ENCODE peak calls at places on chromosomes 6 and 20, in ten cellular contexts. Y, L, D, T, U, Q, Z, G, C and V are unnamed samples.

GRCh38 chr20:4065405-4065841 is 50.1 kb upstream of the RNF24 start:
- DNase-seq in Y (no peak), U (no peak), D (no peak), C (no peak), Q (no peak), G (no peak), T (peak), L (no peak), Z (no peak), V (no peak)

GRCh38 chr6:115544765-115545409 is 515.8 kb downstream of the FRK start:
- DNase-seq in Q (no peak), G (no peak), C (no peak), L (no peak), U (no peak), T (no peak), Y (peak), Z (no peak), D (no peak), V (no peak)

GRCh38 chr6:87671555-87672029 is 30.4 kb downstream of the AKIRIN2 start:
- DNase-seq in G (no peak), Z (no peak), Q (no peak), C (no peak), D (no peak), Y (no peak), L (no peak), T (no peak), U (no peak), V (no peak)

GRCh38 chr6:17280552-17281090 is 540 bp upstream of the RBM24 start:
- DNase-seq in Y (peak), D (no peak), Q (no peak), Z (no peak), U (no peak), T (no peak), C (peak), L (peak), G (no peak), V (no peak)

GRCh38 chr6:131924881-131925474 is 26.2 kb downstream of the CCN2 start:
- DNase-seq in G (no peak), T (no peak), Z (no peak), L (peak), C (no peak), U (no peak), Y (peak), D (no peak), Q (no peak), V (no peak)

GRCh38 chr6:53326372-53327016 is 22.3 kb downstream of the ELOVL5 start:
- DNase-seq in Y (peak), Q (no peak), L (peak), D (peak), Z (no peak), G (no peak), U (no peak), C (peak), T (no peak), V (no peak)

GRCh38 chr6:144477396-144477795 is 192.3 kb downstream of the UTRN start:
- DNase-seq in G (no peak), Z (no peak), Q (no peak), Y (no peak), T (no peak), L (no peak), D (no peak), U (no peak), C (no peak), V (no peak)

GRCh38 chr6:36040958-36041357 is 13.3 kb downstream of the MAPK14 start:
- DNase-seq in Q (no peak), T (no peak), U (no peak), C (no peak), D (no peak), L (no peak), Z (no peak), G (no peak), Y (no peak), V (no peak)

GRCh38 chr6:14454467-14454763 is 336.8 kb downstream of the CD83 start:
- DNase-seq in Y (no peak), Z (peak), Q (peak), L (no peak), T (no peak), C (no peak), U (no peak), D (no peak), G (no peak), V (no peak)

GRCh38 chr20:57708694-57709673 is 831 bp downstream of the PMEPA1 start:
- DNase-seq in G (peak), D (no peak), Q (peak), Y (peak), Z (no peak), C (peak), L (no peak), T (no peak), U (no peak), V (peak)

GRCh38 chr20:17883592-17884317 is 84.8 kb downstream of the SNX5 start:
- DNase-seq in T (no peak), Z (no peak), D (no peak), U (no peak), L (no peak), Y (no peak), G (no peak), Q (no peak), C (no peak), V (no peak)

GRCh38 chr6:91464201-91464600 is 877.3 kb upstream of the MAP3K7 start:
- DNase-seq in G (no peak), Q (no peak), L (no peak), T (no peak), D (no peak), Y (no peak), C (no peak), U (no peak), Z (no peak), V (no peak)

GRCh38 chr20:17557675-17558006 is 12.2 kb upstream of the DSTN start:
- DNase-seq in T (no peak), D (peak), Y (peak), U (no peak), G (no peak), L (no peak), Z (no peak), C (no peak), Q (no peak), V (no peak)

GRCh38 chr20:51969191-51969590 is 166.9 kb upstream of the SALL4 start:
- DNase-seq in G (no peak), D (no peak), C (no peak), L (no peak), T (no peak), U (no peak), Y (no peak), Q (no peak), Z (no peak), V (no peak)

GRCh38 chr6:6834356-6835342 is 246.1 kb downstream of the LY86 start:
- DNase-seq in G (no peak), C (no peak), T (no peak), Y (no peak), L (no peak), D (no peak), Z (no peak), U (no peak), Q (no peak), V (no peak)

GRCh38 chr6:44636576-44637248 is 249.2 kb downstream of the CDC5L start:
- DNase-seq in D (no peak), L (no peak), C (no peak), Q (no peak), Y (no peak), Z (no peak), U (no peak), G (no peak), T (no peak), V (no peak)

GRCh38 chr20:54928564-54928963 is 453.2 kb downstream of the DOK5 start:
- DNase-seq in Z (no peak), T (no peak), Y (no peak), C (no peak), G (no peak), U (no peak), Q (no peak), L (no peak), D (no peak), V (no peak)

GRCh38 chr6:38209291-38209865 is 389.9 kb downstream of the ZFAND3 start:
- DNase-seq in C (no peak), T (no peak), L (no peak), G (no peak), Z (no peak), Y (no peak), U (no peak), Q (no peak), D (no peak), V (no peak)

GRCh38 chr20:44582321-44583025 is at the start of gene PKIG:
- DNase-seq in G (no peak), L (no peak), T (no peak), U (no peak), Y (peak), Z (no peak), D (peak), Q (no peak), C (peak), V (no peak)

GRCh38 chr6:57267586-57268293 is 45.6 kb upstream of the RAB23 start:
- DNase-seq in D (peak), Y (peak), U (no peak), C (peak), L (peak), T (no peak), Q (peak), G (no peak), Z (peak), V (peak)

GRCh38 chr6:17962436-17963031 is 24.9 kb downstream of the KIF13A start:
- DNase-seq in C (peak), T (no peak), Q (no peak), Y (peak), Z (no peak), D (peak), G (no peak), U (no peak), L (no peak), V (no peak)

GRCh38 chr6:74891358-74891811 is 314.5 kb downstream of the COL12A1 start:
- DNase-seq in U (no peak), Z (no peak), D (no peak), C (peak), T (no peak), L (no peak), Y (peak), Q (no peak), G (no peak), V (no peak)

GRCh38 chr20:31602430-31602778 is 2.7 kb upstream of the ID1 start:
- DNase-seq in Q (no peak), T (no peak), D (no peak), Y (peak), Z (no peak), G (no peak), L (no peak), U (no peak), C (no peak), V (no peak)